ENCODE peak calls at places on chromosomes 6 and 20, in five cellular contexts. W, K, G, M and C are unnamed samples.

GRCh38 chr6:33694401-33694931 is 17.0 kb downstream of the UQCC2 start:
- DNase-seq in W (peak), K (peak), G (no peak), M (no peak), C (peak)

GRCh38 chr6:26311012-26311384 is 54.0 kb upstream of the BTN3A2 start:
- DNase-seq in W (peak), K (peak), G (no peak), M (no peak), C (no peak)

GRCh38 chr6:142155895-142156757 is 9.1 kb downstream of the VTA1 start:
- DNase-seq in W (no peak), K (no peak), G (no peak), M (no peak), C (peak)

GRCh38 chr6:159451051-159451450 is 242.0 kb downstream of the SOD2 start:
- DNase-seq in W (no peak), K (no peak), G (no peak), M (no peak), C (peak)

GRCh38 chr20:19098806-19099578 is 113.5 kb upstream of the SLC24A3 start:
- DNase-seq in W (no peak), K (peak), G (no peak), M (no peak), C (no peak)

GRCh38 chr6:105301756-105302616 is 100.9 kb downstream of the PREP start:
- DNase-seq in W (no peak), K (no peak), G (no peak), M (no peak), C (no peak)

GRCh38 chr20:63857751-63858392 is 3.4 kb upstream of the ABHD16B start:
- DNase-seq in W (no peak), K (no peak), G (no peak), M (no peak), C (no peak)

GRCh38 chr6:148548065-148548748 is 198.6 kb upstream of the UST start:
- DNase-seq in W (no peak), K (peak), G (no peak), M (no peak), C (no peak)

GRCh38 chr6:170293881-170294755 is 3.2 kb upstream of the DLL1 start:
- DNase-seq in W (peak), K (no peak), G (no peak), M (no peak), C (no peak)

GRCh38 chr6:143806282-143807102 is 36.6 kb upstream of the LTV1 start:
- DNase-seq in W (peak), K (no peak), G (no peak), M (no peak), C (no peak)

GRCh38 chr6:168416531-168416930 is 24.5 kb upstream of the SMOC2 start:
- DNase-seq in W (no peak), K (no peak), G (no peak), M (no peak), C (no peak)